ENCODE peak calls at places on chromosomes 11 and 22, in nine cellular contexts. One of them, this sample, is unnamed.

GRCh38 chr11:74634537-74634936 is 42.2 kb downstream of the POLD3 start:
- DNase-seq in Calu3: peak
- DNase-seq in lung: no peak
- DNase-seq in NCI-H510A treated with DMSO at 0.1 percent for 48 hours: no peak
- DNase-seq in left ventricle myocardium superior: no peak
- DNase-seq in activated CD4-positive, alpha-beta memory T cell treated with anti-CD3 and anti-CD28 coated beads, Interleukin-2, amount 10 ng/mL, durations not matched to agents 7 days and 5 days: no peak
- DNase-seq in activated CD4-positive, CD25-positive, alpha-beta regulatory T cell: no peak
- DNase-seq in NCI-H446: no peak
- DNase-seq in MCF 10A: peak
- DNase-seq in this sample: no peak

GRCh38 chr11:35214792-35215193 is 75.8 kb downstream of the CD44 start:
- DNase-seq in Calu3: peak
- DNase-seq in lung: no peak
- DNase-seq in NCI-H510A treated with DMSO at 0.1 percent for 48 hours: no peak
- DNase-seq in left ventricle myocardium superior: no peak
- DNase-seq in activated CD4-positive, alpha-beta memory T cell treated with anti-CD3 and anti-CD28 coated beads, Interleukin-2, amount 10 ng/mL, durations not matched to agents 7 days and 5 days: no peak
- DNase-seq in activated CD4-positive, CD25-positive, alpha-beta regulatory T cell: no peak
- DNase-seq in NCI-H446: no peak
- DNase-seq in MCF 10A: peak
- DNase-seq in this sample: no peak

GRCh38 chr11:43316451-43316850 is 4.7 kb downstream of the API5 start:
- DNase-seq in Calu3: peak
- DNase-seq in lung: no peak
- DNase-seq in NCI-H510A treated with DMSO at 0.1 percent for 48 hours: no peak
- DNase-seq in left ventricle myocardium superior: no peak
- DNase-seq in activated CD4-positive, alpha-beta memory T cell treated with anti-CD3 and anti-CD28 coated beads, Interleukin-2, amount 10 ng/mL, durations not matched to agents 7 days and 5 days: peak
- DNase-seq in activated CD4-positive, CD25-positive, alpha-beta regulatory T cell: no peak
- DNase-seq in NCI-H446: no peak
- DNase-seq in MCF 10A: no peak
- DNase-seq in this sample: no peak

GRCh38 chr22:27474112-27474571 is 327.4 kb downstream of the MN1 start:
- DNase-seq in Calu3: no peak
- DNase-seq in lung: no peak
- DNase-seq in NCI-H510A treated with DMSO at 0.1 percent for 48 hours: no peak
- DNase-seq in left ventricle myocardium superior: no peak
- DNase-seq in activated CD4-positive, alpha-beta memory T cell treated with anti-CD3 and anti-CD28 coated beads, Interleukin-2, amount 10 ng/mL, durations not matched to agents 7 days and 5 days: no peak
- DNase-seq in activated CD4-positive, CD25-positive, alpha-beta regulatory T cell: no peak
- DNase-seq in NCI-H446: no peak
- DNase-seq in MCF 10A: peak
- DNase-seq in this sample: no peak

GRCh38 chr11:71323876-71324526 is 71.6 kb upstream of the SHANK2 start:
- DNase-seq in Calu3: no peak
- DNase-seq in lung: no peak
- DNase-seq in NCI-H510A treated with DMSO at 0.1 percent for 48 hours: no peak
- DNase-seq in left ventricle myocardium superior: no peak
- DNase-seq in activated CD4-positive, alpha-beta memory T cell treated with anti-CD3 and anti-CD28 coated beads, Interleukin-2, amount 10 ng/mL, durations not matched to agents 7 days and 5 days: no peak
- DNase-seq in activated CD4-positive, CD25-positive, alpha-beta regulatory T cell: no peak
- DNase-seq in NCI-H446: no peak
- DNase-seq in MCF 10A: no peak
- DNase-seq in this sample: no peak

GRCh38 chr11:85752890-85753581 is 57.9 kb downstream of the SYTL2 start:
- DNase-seq in Calu3: no peak
- DNase-seq in lung: no peak
- DNase-seq in NCI-H510A treated with DMSO at 0.1 percent for 48 hours: no peak
- DNase-seq in left ventricle myocardium superior: no peak
- DNase-seq in activated CD4-positive, alpha-beta memory T cell treated with anti-CD3 and anti-CD28 coated beads, Interleukin-2, amount 10 ng/mL, durations not matched to agents 7 days and 5 days: peak
- DNase-seq in activated CD4-positive, CD25-positive, alpha-beta regulatory T cell: peak
- DNase-seq in NCI-H446: no peak
- DNase-seq in MCF 10A: no peak
- DNase-seq in this sample: peak

GRCh38 chr11:103109818-103110388 is 677 bp downstream of the DYNC2H1 start:
- DNase-seq in Calu3: no peak
- DNase-seq in lung: no peak
- DNase-seq in NCI-H510A treated with DMSO at 0.1 percent for 48 hours: no peak
- DNase-seq in left ventricle myocardium superior: peak
- DNase-seq in activated CD4-positive, alpha-beta memory T cell treated with anti-CD3 and anti-CD28 coated beads, Interleukin-2, amount 10 ng/mL, durations not matched to agents 7 days and 5 days: no peak
- DNase-seq in activated CD4-positive, CD25-positive, alpha-beta regulatory T cell: no peak
- DNase-seq in NCI-H446: no peak
- DNase-seq in MCF 10A: no peak
- DNase-seq in this sample: peak

GRCh38 chr11:75337195-75337654 is 14.2 kb downstream of the ARRB1 start:
- DNase-seq in Calu3: no peak
- DNase-seq in lung: no peak
- DNase-seq in NCI-H510A treated with DMSO at 0.1 percent for 48 hours: no peak
- DNase-seq in left ventricle myocardium superior: peak
- DNase-seq in activated CD4-positive, alpha-beta memory T cell treated with anti-CD3 and anti-CD28 coated beads, Interleukin-2, amount 10 ng/mL, durations not matched to agents 7 days and 5 days: no peak
- DNase-seq in activated CD4-positive, CD25-positive, alpha-beta regulatory T cell: no peak
- DNase-seq in NCI-H446: no peak
- DNase-seq in MCF 10A: peak
- DNase-seq in this sample: peak

GRCh38 chr11:76635991-76636520 is 34.5 kb downstream of the LRRC32 start:
- DNase-seq in Calu3: no peak
- DNase-seq in lung: no peak
- DNase-seq in NCI-H510A treated with DMSO at 0.1 percent for 48 hours: no peak
- DNase-seq in left ventricle myocardium superior: no peak
- DNase-seq in activated CD4-positive, alpha-beta memory T cell treated with anti-CD3 and anti-CD28 coated beads, Interleukin-2, amount 10 ng/mL, durations not matched to agents 7 days and 5 days: peak
- DNase-seq in activated CD4-positive, CD25-positive, alpha-beta regulatory T cell: no peak
- DNase-seq in NCI-H446: no peak
- DNase-seq in MCF 10A: no peak
- DNase-seq in this sample: no peak

GRCh38 chr22:49838771-49839717 is 11.4 kb upstream of the BRD1 start:
- DNase-seq in Calu3: no peak
- DNase-seq in lung: no peak
- DNase-seq in NCI-H510A treated with DMSO at 0.1 percent for 48 hours: no peak
- DNase-seq in left ventricle myocardium superior: no peak
- DNase-seq in activated CD4-positive, alpha-beta memory T cell treated with anti-CD3 and anti-CD28 coated beads, Interleukin-2, amount 10 ng/mL, durations not matched to agents 7 days and 5 days: peak
- DNase-seq in activated CD4-positive, CD25-positive, alpha-beta regulatory T cell: peak
- DNase-seq in NCI-H446: no peak
- DNase-seq in MCF 10A: no peak
- DNase-seq in this sample: peak

GRCh38 chr11:2675540-2675939 is 24.3 kb downstream of the KCNQ1OT1 start:
- DNase-seq in Calu3: no peak
- DNase-seq in lung: no peak
- DNase-seq in NCI-H510A treated with DMSO at 0.1 percent for 48 hours: no peak
- DNase-seq in left ventricle myocardium superior: no peak
- DNase-seq in activated CD4-positive, alpha-beta memory T cell treated with anti-CD3 and anti-CD28 coated beads, Interleukin-2, amount 10 ng/mL, durations not matched to agents 7 days and 5 days: no peak
- DNase-seq in activated CD4-positive, CD25-positive, alpha-beta regulatory T cell: no peak
- DNase-seq in NCI-H446: no peak
- DNase-seq in MCF 10A: no peak
- DNase-seq in this sample: no peak

GRCh38 chr11:777288-778255 is at the start of gene GATD1:
- DNase-seq in Calu3: peak
- DNase-seq in lung: peak
- DNase-seq in NCI-H510A treated with DMSO at 0.1 percent for 48 hours: peak
- DNase-seq in left ventricle myocardium superior: peak
- DNase-seq in activated CD4-positive, alpha-beta memory T cell treated with anti-CD3 and anti-CD28 coated beads, Interleukin-2, amount 10 ng/mL, durations not matched to agents 7 days and 5 days: peak
- DNase-seq in activated CD4-positive, CD25-positive, alpha-beta regulatory T cell: peak
- DNase-seq in NCI-H446: peak
- DNase-seq in MCF 10A: peak
- DNase-seq in this sample: peak

GRCh38 chr11:85941380-85941973 is 86.3 kb downstream of the CCDC83 start:
- DNase-seq in Calu3: peak
- DNase-seq in lung: peak
- DNase-seq in NCI-H510A treated with DMSO at 0.1 percent for 48 hours: peak
- DNase-seq in left ventricle myocardium superior: peak
- DNase-seq in activated CD4-positive, alpha-beta memory T cell treated with anti-CD3 and anti-CD28 coated beads, Interleukin-2, amount 10 ng/mL, durations not matched to agents 7 days and 5 days: peak
- DNase-seq in activated CD4-positive, CD25-positive, alpha-beta regulatory T cell: no peak
- DNase-seq in NCI-H446: no peak
- DNase-seq in MCF 10A: peak
- DNase-seq in this sample: no peak

GRCh38 chr11:116175707-116176106 is 597.1 kb downstream of the BUD13 start:
- DNase-seq in Calu3: no peak
- DNase-seq in lung: no peak
- DNase-seq in NCI-H510A treated with DMSO at 0.1 percent for 48 hours: no peak
- DNase-seq in left ventricle myocardium superior: no peak
- DNase-seq in activated CD4-positive, alpha-beta memory T cell treated with anti-CD3 and anti-CD28 coated beads, Interleukin-2, amount 10 ng/mL, durations not matched to agents 7 days and 5 days: no peak
- DNase-seq in activated CD4-positive, CD25-positive, alpha-beta regulatory T cell: no peak
- DNase-seq in NCI-H446: no peak
- DNase-seq in MCF 10A: no peak
- DNase-seq in this sample: no peak

GRCh38 chr11:64858467-64859401 is 14.3 kb upstream of the CDC42BPG start:
- DNase-seq in Calu3: no peak
- DNase-seq in lung: no peak
- DNase-seq in NCI-H510A treated with DMSO at 0.1 percent for 48 hours: no peak
- DNase-seq in left ventricle myocardium superior: peak
- DNase-seq in activated CD4-positive, alpha-beta memory T cell treated with anti-CD3 and anti-CD28 coated beads, Interleukin-2, amount 10 ng/mL, durations not matched to agents 7 days and 5 days: peak
- DNase-seq in activated CD4-positive, CD25-positive, alpha-beta regulatory T cell: peak
- DNase-seq in NCI-H446: no peak
- DNase-seq in MCF 10A: no peak
- DNase-seq in this sample: peak

GRCh38 chr11:18329196-18329870 is 7.0 kb downstream of the GTF2H1 start:
- DNase-seq in Calu3: no peak
- DNase-seq in lung: no peak
- DNase-seq in NCI-H510A treated with DMSO at 0.1 percent for 48 hours: no peak
- DNase-seq in left ventricle myocardium superior: no peak
- DNase-seq in activated CD4-positive, alpha-beta memory T cell treated with anti-CD3 and anti-CD28 coated beads, Interleukin-2, amount 10 ng/mL, durations not matched to agents 7 days and 5 days: no peak
- DNase-seq in activated CD4-positive, CD25-positive, alpha-beta regulatory T cell: no peak
- DNase-seq in NCI-H446: no peak
- DNase-seq in MCF 10A: peak
- DNase-seq in this sample: no peak

GRCh38 chr11:133545199-133545709 is 13.0 kb upstream of the OPCML start:
- DNase-seq in Calu3: no peak
- DNase-seq in lung: no peak
- DNase-seq in NCI-H510A treated with DMSO at 0.1 percent for 48 hours: no peak
- DNase-seq in left ventricle myocardium superior: no peak
- DNase-seq in activated CD4-positive, alpha-beta memory T cell treated with anti-CD3 and anti-CD28 coated beads, Interleukin-2, amount 10 ng/mL, durations not matched to agents 7 days and 5 days: no peak
- DNase-seq in activated CD4-positive, CD25-positive, alpha-beta regulatory T cell: no peak
- DNase-seq in NCI-H446: no peak
- DNase-seq in MCF 10A: no peak
- DNase-seq in this sample: no peak

GRCh38 chr22:47810505-47811500 is 1048.4 kb downstream of the TBC1D22A start:
- DNase-seq in Calu3: no peak
- DNase-seq in lung: no peak
- DNase-seq in NCI-H510A treated with DMSO at 0.1 percent for 48 hours: no peak
- DNase-seq in left ventricle myocardium superior: no peak
- DNase-seq in activated CD4-positive, alpha-beta memory T cell treated with anti-CD3 and anti-CD28 coated beads, Interleukin-2, amount 10 ng/mL, durations not matched to agents 7 days and 5 days: no peak
- DNase-seq in activated CD4-positive, CD25-positive, alpha-beta regulatory T cell: no peak
- DNase-seq in NCI-H446: no peak
- DNase-seq in MCF 10A: no peak
- DNase-seq in this sample: no peak

GRCh38 chr22:50325444-50326224 is 1.2 kb downstream of the DENND6B start:
- DNase-seq in Calu3: no peak
- DNase-seq in lung: no peak
- DNase-seq in NCI-H510A treated with DMSO at 0.1 percent for 48 hours: peak
- DNase-seq in left ventricle myocardium superior: no peak
- DNase-seq in activated CD4-positive, alpha-beta memory T cell treated with anti-CD3 and anti-CD28 coated beads, Interleukin-2, amount 10 ng/mL, durations not matched to agents 7 days and 5 days: no peak
- DNase-seq in activated CD4-positive, CD25-positive, alpha-beta regulatory T cell: no peak
- DNase-seq in NCI-H446: no peak
- DNase-seq in MCF 10A: no peak
- DNase-seq in this sample: no peak

GRCh38 chr11:15710593-15711260 is 596.0 kb downstream of the INSC start:
- DNase-seq in Calu3: no peak
- DNase-seq in lung: no peak
- DNase-seq in NCI-H510A treated with DMSO at 0.1 percent for 48 hours: no peak
- DNase-seq in left ventricle myocardium superior: no peak
- DNase-seq in activated CD4-positive, alpha-beta memory T cell treated with anti-CD3 and anti-CD28 coated beads, Interleukin-2, amount 10 ng/mL, durations not matched to agents 7 days and 5 days: no peak
- DNase-seq in activated CD4-positive, CD25-positive, alpha-beta regulatory T cell: no peak
- DNase-seq in NCI-H446: no peak
- DNase-seq in MCF 10A: no peak
- DNase-seq in this sample: no peak

GRCh38 chr11:69641681-69642548 is 959 bp downstream of the CCND1 start:
- DNase-seq in Calu3: no peak
- DNase-seq in lung: no peak
- DNase-seq in NCI-H510A treated with DMSO at 0.1 percent for 48 hours: no peak
- DNase-seq in left ventricle myocardium superior: no peak
- DNase-seq in activated CD4-positive, alpha-beta memory T cell treated with anti-CD3 and anti-CD28 coated beads, Interleukin-2, amount 10 ng/mL, durations not matched to agents 7 days and 5 days: no peak
- DNase-seq in activated CD4-positive, CD25-positive, alpha-beta regulatory T cell: no peak
- DNase-seq in NCI-H446: no peak
- DNase-seq in MCF 10A: peak
- DNase-seq in this sample: no peak

GRCh38 chr11:9176550-9176949 is 85.2 kb upstream of the SCUBE2 start:
- DNase-seq in Calu3: no peak
- DNase-seq in lung: no peak
- DNase-seq in NCI-H510A treated with DMSO at 0.1 percent for 48 hours: no peak
- DNase-seq in left ventricle myocardium superior: no peak
- DNase-seq in activated CD4-positive, alpha-beta memory T cell treated with anti-CD3 and anti-CD28 coated beads, Interleukin-2, amount 10 ng/mL, durations not matched to agents 7 days and 5 days: no peak
- DNase-seq in activated CD4-positive, CD25-positive, alpha-beta regulatory T cell: no peak
- DNase-seq in NCI-H446: no peak
- DNase-seq in MCF 10A: no peak
- DNase-seq in this sample: no peak

GRCh38 chr11:57340228-57340627 is 2.1 kb downstream of the P2RX3 start:
- DNase-seq in Calu3: no peak
- DNase-seq in lung: no peak
- DNase-seq in NCI-H510A treated with DMSO at 0.1 percent for 48 hours: peak
- DNase-seq in left ventricle myocardium superior: peak
- DNase-seq in activated CD4-positive, alpha-beta memory T cell treated with anti-CD3 and anti-CD28 coated beads, Interleukin-2, amount 10 ng/mL, durations not matched to agents 7 days and 5 days: no peak
- DNase-seq in activated CD4-positive, CD25-positive, alpha-beta regulatory T cell: no peak
- DNase-seq in NCI-H446: peak
- DNase-seq in MCF 10A: peak
- DNase-seq in this sample: no peak

GRCh38 chr11:114061053-114062049 is 1.8 kb downstream of the ZBTB16 start:
- DNase-seq in Calu3: no peak
- DNase-seq in lung: peak
- DNase-seq in NCI-H510A treated with DMSO at 0.1 percent for 48 hours: no peak
- DNase-seq in left ventricle myocardium superior: peak
- DNase-seq in activated CD4-positive, alpha-beta memory T cell treated with anti-CD3 and anti-CD28 coated beads, Interleukin-2, amount 10 ng/mL, durations not matched to agents 7 days and 5 days: no peak
- DNase-seq in activated CD4-positive, CD25-positive, alpha-beta regulatory T cell: no peak
- DNase-seq in NCI-H446: no peak
- DNase-seq in MCF 10A: peak
- DNase-seq in this sample: peak

GRCh38 chr22:38901111-38901641 is 29.2 kb upstream of the CBX6 start:
- DNase-seq in Calu3: no peak
- DNase-seq in lung: no peak
- DNase-seq in NCI-H510A treated with DMSO at 0.1 percent for 48 hours: no peak
- DNase-seq in left ventricle myocardium superior: no peak
- DNase-seq in activated CD4-positive, alpha-beta memory T cell treated with anti-CD3 and anti-CD28 coated beads, Interleukin-2, amount 10 ng/mL, durations not matched to agents 7 days and 5 days: no peak
- DNase-seq in activated CD4-positive, CD25-positive, alpha-beta regulatory T cell: no peak
- DNase-seq in NCI-H446: no peak
- DNase-seq in MCF 10A: no peak
- DNase-seq in this sample: no peak